ENCODE peak calls at places on chromosomes 16 and 17, in four cellular contexts. H, Z, L and G are unnamed samples. For H3K4me1, the result is how much of the 10 kb centered on the place peaks cover.

GRCh38 chr16:16071631-16072244 is 122.3 kb downstream of the ABCC1 start:
- DNase-seq in H (peak), Z (no peak), L (no peak), G (no peak)

GRCh38 chr17:79777844-79778503 is at the start of gene CBX2:
- DNase-seq in H (peak), Z (peak), L (no peak), G (peak)

GRCh38 chr16:56222482-56222997 is 31.3 kb downstream of the GNAO1 start:
- DNase-seq in H (no peak), Z (no peak), L (no peak), G (no peak)

GRCh38 chr17:63082273-63082861 is 116.3 kb downstream of the TANC2 start:
- DNase-seq in H (peak), Z (peak), L (no peak), G (no peak)

GRCh38 chr16:19179890-19180490 is 11.9 kb downstream of the SYT17 start:
- DNase-seq in H (peak), Z (peak), L (peak), G (peak)

GRCh38 chr17:4785311-4786110 is 653 bp downstream of the VMO1 start:
- DNase-seq in H (peak), Z (no peak), L (no peak), G (no peak)

GRCh38 chr17:17001874-17002520 is 30.1 kb upstream of the TNFRSF13B start:
- DNase-seq in H (peak), Z (peak), L (peak), G (peak)

GRCh38 chr17:79126139-79126538 is 51.5 kb downstream of the ENGASE start:
- DNase-seq in H (peak), Z (no peak), L (no peak), G (no peak)

GRCh38 chr17:76166168-76166567 is 25.1 kb upstream of the FOXJ1 start:
- DNase-seq in H (no peak), Z (peak), L (no peak), G (no peak)

GRCh38 chr17:63626551-63627228 is 4.5 kb downstream of the MAP3K3 start:
- DNase-seq in H (peak), Z (no peak), L (no peak), G (no peak)

GRCh38 chr16:50448981-50449380 is 80.2 kb upstream of the BRD7 start:
- DNase-seq in H (no peak), Z (no peak), L (no peak), G (no peak)

GRCh38 chr16:49021136-49021535 is 260.5 kb downstream of the CBLN1 start:
- DNase-seq in H (no peak), Z (peak), L (no peak), G (no peak)

GRCh38 chr16:81697321-81697885 is 81.7 kb upstream of the PLCG2 start:
- DNase-seq in H (peak), Z (peak), L (no peak), G (no peak)

GRCh38 chr16:89052824-89053724 is 40.6 kb upstream of the ACSF3 start:
- DNase-seq in H (no peak), Z (peak), L (no peak), G (no peak)
- TF ChIP-seq CTCF in H (no peak), Z (no peak), L (no peak), G (no peak)

DNA sequence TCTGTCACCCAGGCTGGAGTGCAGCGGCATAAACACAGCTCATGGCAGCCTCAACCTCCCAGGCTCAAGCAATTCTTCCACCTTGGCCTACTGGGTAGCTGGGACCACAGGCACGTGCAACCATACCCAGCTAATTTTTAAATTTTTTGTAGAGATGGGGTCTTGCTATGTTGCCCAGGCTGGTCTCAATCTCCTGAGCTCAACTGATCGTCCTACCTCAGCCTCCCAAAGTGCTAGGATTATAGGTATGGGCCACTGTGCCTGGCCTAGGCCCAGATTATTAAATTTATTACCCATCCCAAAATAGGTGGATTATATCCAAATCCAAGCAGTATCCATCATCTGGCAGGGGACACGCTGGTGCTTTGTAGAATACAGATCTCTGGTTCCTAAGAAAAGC is 53.8 kb downstream of the METTL16 start:
- DNase-seq in H (no peak), Z (no peak), L (no peak), G (no peak)
- H3K4me1 ChIP-seq in H (under half), Z (under half), L (under half), G (under half)

GRCh38 chr16:57637020-57637419 is 8.6 kb downstream of the ADGRG1 start:
- DNase-seq in H (peak), Z (no peak), L (peak), G (no peak)

GRCh38 chr16:57637424-57637823 is 9.0 kb downstream of the ADGRG1 start:
- DNase-seq in H (peak), Z (no peak), L (peak), G (no peak)

GRCh38 chr16:57637965-57638364 is 9.5 kb downstream of the ADGRG1 start:
- DNase-seq in H (no peak), Z (no peak), L (no peak), G (no peak)

GRCh38 chr16:57635266-57636097 is 7.1 kb downstream of the ADGRG1 start:
- DNase-seq in H (no peak), Z (no peak), L (no peak), G (no peak)

GRCh38 chr16:57636184-57636583 is 7.8 kb downstream of the ADGRG1 start:
- DNase-seq in H (no peak), Z (no peak), L (no peak), G (no peak)
- H3K27ac ChIP-seq in H (no peak), Z (no peak), L (peak), G (no peak)

DNA sequence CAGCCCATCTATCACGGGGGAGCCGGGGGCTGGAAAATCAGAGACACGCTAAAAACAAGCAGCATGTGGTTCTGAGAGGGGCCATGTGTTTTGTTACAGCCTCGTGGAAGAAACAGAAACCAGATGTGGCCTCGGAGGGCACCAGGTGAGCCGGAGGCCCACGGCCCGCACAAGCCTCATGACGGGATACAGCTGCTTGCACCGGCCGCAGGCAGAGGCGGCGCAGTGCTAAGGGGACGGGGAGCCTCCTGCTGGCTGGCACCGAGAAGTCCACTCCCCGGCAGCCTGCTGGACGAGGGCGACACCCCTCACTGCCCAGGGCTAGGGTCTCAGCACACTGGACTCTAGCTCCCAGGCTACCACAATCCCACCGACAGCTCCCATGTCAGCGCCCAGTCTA is 19.2 kb downstream of the NDUFAF8 start:
- DNase-seq in H (no peak), Z (no peak), L (no peak), G (no peak)
- TF ChIP-seq CTCF in H (no peak), Z (no peak), L (no peak), G (no peak)

DNA sequence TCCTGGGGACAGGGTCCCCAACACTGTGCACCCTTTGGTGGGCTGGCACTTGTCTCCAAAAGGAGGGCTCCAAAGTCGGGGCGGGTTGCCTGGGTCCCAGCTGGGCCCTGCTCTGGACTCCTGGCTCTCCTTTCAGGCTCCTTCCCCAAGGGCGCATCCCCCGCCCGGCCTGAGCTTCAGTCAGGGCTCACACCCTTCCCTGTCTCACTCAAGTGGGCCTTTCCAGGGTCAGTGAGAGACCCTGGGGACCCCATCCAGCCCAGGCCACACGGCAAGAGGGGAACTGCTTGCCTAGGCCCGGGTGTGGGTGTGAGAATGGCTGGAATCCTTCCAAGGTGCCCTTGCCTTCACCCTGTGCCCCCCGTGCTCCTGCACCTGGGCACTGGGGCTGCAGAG is 41.8 kb upstream of the SLC38A10 start:
- DNase-seq in H (no peak), Z (no peak), L (no peak), G (peak)
- H3K4me1 ChIP-seq in H (half or more), Z (under half), L (half or more), G (under half)

GRCh38 chr16:8798174-8798527 is 512 bp downstream of the PMM2 start:
- DNase-seq in H (no peak), Z (peak), L (no peak), G (no peak)
- H3K27ac ChIP-seq in H (peak), Z (peak), L (peak), G (peak)

DNA sequence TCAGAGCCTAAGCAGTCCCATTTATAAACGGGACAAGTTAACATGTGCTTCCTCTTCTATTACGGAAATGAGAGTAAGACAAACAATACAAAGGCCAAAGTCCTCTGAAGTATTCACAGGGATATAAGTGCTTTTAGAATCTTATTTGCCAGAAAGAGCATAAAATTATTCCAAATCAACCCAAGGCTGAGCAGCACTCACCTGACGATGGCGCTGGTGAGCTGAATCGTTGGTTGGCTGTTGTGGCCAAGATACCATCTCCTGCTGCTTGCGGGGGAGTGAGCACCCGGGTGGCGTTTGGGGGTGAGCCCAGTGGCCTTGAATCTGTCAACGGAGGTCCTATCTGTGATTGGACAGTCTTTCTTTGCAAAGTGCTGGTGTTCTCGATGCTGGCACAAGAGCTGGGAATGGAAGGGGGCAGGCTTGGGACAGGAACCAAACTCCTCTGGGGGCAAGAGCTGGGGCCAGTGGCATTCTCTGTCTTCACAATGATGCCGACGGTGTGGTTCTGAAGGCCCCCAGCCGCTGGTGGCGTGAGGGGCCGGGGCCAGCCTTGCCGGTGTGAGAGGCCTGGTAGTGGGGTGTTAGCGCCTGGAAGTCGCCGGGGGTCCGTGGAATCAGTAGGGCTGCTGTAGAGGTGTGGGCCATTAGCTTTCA is 9.5 kb upstream of the DHRS13 start:
- DNase-seq in H (no peak), Z (no peak), L (no peak), G (no peak)
- TF ChIP-seq CTCF in H (peak), Z (no peak), L (no peak), G (peak)